ENCODE peak calls at places on chromosomes 3 and 15, in seven cellular contexts. S is cardiac muscle cell, L is foreskin fibroblast, G is osteocyte, H is AG10803, N is GM12864, K is Calu3. P is an unnamed sample.

GRCh38 chr15:42494998-42495360 is 455 bp upstream of the SNAP23 start:
- DNase-seq in K (peak), N (no peak), S (peak), H (peak), L (peak), G (no peak), P (peak)

GRCh38 chr3:194840661-194841514 is 155.2 kb downstream of the FAM43A start:
- DNase-seq in H (no peak), S (peak), G (no peak), N (no peak), K (peak), L (no peak), P (no peak)

GRCh38 chr15:75109731-75110130 is 86.3 kb downstream of the PPCDC start:
- DNase-seq in H (no peak), K (no peak), G (no peak), S (no peak), L (no peak), N (no peak), P (no peak)

GRCh38 chr3:108352176-108352575 is 55.8 kb downstream of the HHLA2 start:
- DNase-seq in S (no peak), K (no peak), N (no peak), H (no peak), G (no peak), L (no peak), P (no peak)

GRCh38 chr15:44034933-44035624 is 160.0 kb downstream of the FRMD5 start:
- DNase-seq in S (peak), N (no peak), K (no peak), G (no peak), H (peak), L (peak), P (peak)

GRCh38 chr15:96500491-96500890 is 170.0 kb downstream of the NR2F2 start:
- DNase-seq in G (no peak), S (no peak), K (no peak), H (no peak), N (no peak), L (no peak), P (no peak)

GRCh38 chr3:194780706-194781105 is 95.0 kb downstream of the FAM43A start:
- DNase-seq in L (no peak), H (no peak), G (no peak), N (no peak), K (no peak), S (no peak), P (no peak)

GRCh38 chr3:188553569-188553968 is 399.6 kb downstream of the LPP start:
- DNase-seq in S (no peak), K (no peak), N (no peak), L (no peak), H (no peak), G (no peak), P (peak)

GRCh38 chr15:58314593-58315216 is 117.1 kb upstream of the LIPC start:
- DNase-seq in K (no peak), N (no peak), H (no peak), S (no peak), L (no peak), G (no peak), P (no peak)

GRCh38 chr15:89445553-89445952 is 50.8 kb downstream of the RHCG start:
- DNase-seq in S (no peak), N (no peak), G (no peak), K (no peak), H (no peak), L (no peak), P (no peak)

GRCh38 chr3:161051856-161052255 is 53.3 kb downstream of the B3GALNT1 start:
- DNase-seq in H (no peak), K (no peak), L (no peak), N (no peak), G (no peak), S (no peak), P (peak)

GRCh38 chr3:109184726-109185125 is 48.2 kb downstream of the C3orf85 start:
- DNase-seq in L (no peak), S (peak), K (no peak), G (no peak), N (no peak), H (no peak), P (no peak)

GRCh38 chr15:71103102-71103676 is 12.1 kb upstream of the THSD4 start:
- DNase-seq in G (no peak), H (peak), N (peak), S (peak), L (no peak), K (peak), P (peak)

GRCh38 chr15:74053941-74054529 is 28.3 kb downstream of the GOLGA6A start:
- DNase-seq in S (peak), G (peak), K (peak), N (no peak), L (peak), H (peak), P (peak)

GRCh38 chr3:175672119-175672689 is 813.1 kb downstream of the NAALADL2 start:
- DNase-seq in L (peak), K (no peak), N (no peak), H (peak), G (no peak), S (peak), P (peak)

GRCh38 chr3:175664911-175665310 is 805.8 kb downstream of the NAALADL2 start:
- DNase-seq in N (no peak), S (no peak), G (no peak), L (no peak), H (no peak), K (no peak), P (no peak)

GRCh38 chr3:175668300-175668699 is 809.2 kb downstream of the NAALADL2 start:
- DNase-seq in N (no peak), G (no peak), H (no peak), S (no peak), L (no peak), K (no peak), P (peak)

GRCh38 chr3:175670572-175670971 is 811.4 kb downstream of the NAALADL2 start:
- DNase-seq in N (no peak), K (no peak), H (no peak), G (no peak), S (no peak), L (peak), P (peak)
- TF ChIP-seq CTCF in N (no peak), K (no peak), H (no peak), G (no peak), S (no peak), L (no peak), P (no peak)

GRCh38 chr3:65412591-65412990 is 626.1 kb downstream of the MAGI1 start:
- DNase-seq in S (no peak), L (no peak), K (no peak), H (no peak), G (no peak), N (no peak), P (no peak)
- TF ChIP-seq CTCF in S (no peak), L (no peak), K (no peak), H (no peak), G (no peak), N (no peak), P (no peak)

DNA sequence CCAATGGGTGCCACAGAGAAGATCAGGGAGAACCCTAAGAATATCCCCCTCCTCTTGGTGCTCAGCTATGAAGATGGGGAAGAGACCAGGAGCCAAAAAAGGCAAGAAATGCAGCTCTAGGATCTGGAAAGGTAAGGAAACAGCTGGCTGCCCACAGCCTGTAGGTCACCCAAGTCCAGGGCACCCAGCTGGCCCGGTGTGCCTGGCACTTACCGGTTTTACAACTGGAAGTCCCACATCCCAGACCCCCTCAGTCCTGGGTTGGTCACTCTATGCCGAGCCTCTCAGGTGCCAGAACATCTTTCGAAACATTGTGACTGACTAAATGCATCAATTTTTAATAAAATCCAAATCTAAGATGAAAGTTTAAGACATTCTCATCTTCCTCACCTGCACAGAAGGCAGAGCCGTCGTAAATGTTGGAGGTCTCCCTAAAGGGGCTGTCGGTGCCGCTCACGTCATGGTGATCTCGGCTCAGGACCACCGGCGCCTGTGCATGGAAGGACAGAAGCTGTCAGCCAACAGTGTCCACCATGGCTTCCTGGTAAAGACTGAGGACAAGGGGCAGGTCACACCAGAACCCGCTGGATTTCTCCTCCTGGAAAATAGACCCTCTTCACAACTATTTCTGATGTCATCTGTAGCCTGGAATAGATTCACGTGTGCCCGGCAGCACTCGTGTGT is 13.3 kb upstream of the ZXDC start:
- DNase-seq in N (no peak), H (no peak), G (no peak), S (no peak), K (no peak), L (no peak), P (no peak)
- TF ChIP-seq CTCF in N (no peak), H (no peak), G (no peak), S (no peak), K (no peak), L (no peak), P (no peak)

GRCh38 chr3:143263844-143264243 is 144.3 kb downstream of the CHST2 start:
- DNase-seq in S (no peak), L (no peak), N (no peak), G (no peak), H (no peak), K (no peak), P (no peak)

GRCh38 chr3:143267984-143268383 is 148.4 kb downstream of the CHST2 start:
- DNase-seq in S (no peak), L (peak), G (no peak), H (peak), N (no peak), K (no peak), P (peak)

GRCh38 chr3:143266936-143267335 is 147.4 kb downstream of the CHST2 start:
- DNase-seq in H (no peak), N (no peak), S (no peak), G (no peak), K (no peak), L (no peak), P (no peak)

GRCh38 chr3:143265501-143266070 is 146.0 kb downstream of the CHST2 start:
- DNase-seq in S (no peak), N (no peak), L (no peak), K (no peak), H (no peak), G (no peak), P (peak)

DNA sequence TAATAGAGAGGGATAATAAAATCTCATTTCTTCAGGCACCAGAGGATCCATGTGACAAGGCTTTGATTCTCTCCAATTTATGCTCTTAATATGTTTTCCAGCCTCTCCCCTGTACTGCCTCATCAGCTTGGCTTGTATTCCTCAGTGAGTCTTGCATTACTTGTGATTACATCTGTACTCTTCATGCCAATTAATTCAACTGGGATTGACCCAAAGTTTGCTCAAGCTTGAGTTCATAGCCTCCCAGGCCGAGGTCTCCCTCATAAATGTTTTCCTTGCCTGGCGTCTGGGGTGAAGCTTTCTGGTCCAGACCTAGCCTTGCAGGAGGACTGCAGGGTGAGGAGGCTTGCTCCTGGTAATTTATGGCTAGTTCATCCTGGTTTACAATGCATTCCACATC is 146.9 kb downstream of the CHST2 start:
- DNase-seq in K (no peak), L (peak), H (peak), N (no peak), S (peak), G (no peak), P (peak)
- TF ChIP-seq CTCF in K (no peak), L (no peak), H (no peak), N (no peak), S (no peak), G (no peak), P (no peak)

GRCh38 chr3:88641033-88641604 is 466.3 kb upstream of the EPHA3 start:
- DNase-seq in L (no peak), K (no peak), N (no peak), H (peak), S (no peak), G (no peak), P (no peak)
- TF ChIP-seq CTCF in L (no peak), K (no peak), N (no peak), H (peak), S (no peak), G (peak), P (no peak)

DNA sequence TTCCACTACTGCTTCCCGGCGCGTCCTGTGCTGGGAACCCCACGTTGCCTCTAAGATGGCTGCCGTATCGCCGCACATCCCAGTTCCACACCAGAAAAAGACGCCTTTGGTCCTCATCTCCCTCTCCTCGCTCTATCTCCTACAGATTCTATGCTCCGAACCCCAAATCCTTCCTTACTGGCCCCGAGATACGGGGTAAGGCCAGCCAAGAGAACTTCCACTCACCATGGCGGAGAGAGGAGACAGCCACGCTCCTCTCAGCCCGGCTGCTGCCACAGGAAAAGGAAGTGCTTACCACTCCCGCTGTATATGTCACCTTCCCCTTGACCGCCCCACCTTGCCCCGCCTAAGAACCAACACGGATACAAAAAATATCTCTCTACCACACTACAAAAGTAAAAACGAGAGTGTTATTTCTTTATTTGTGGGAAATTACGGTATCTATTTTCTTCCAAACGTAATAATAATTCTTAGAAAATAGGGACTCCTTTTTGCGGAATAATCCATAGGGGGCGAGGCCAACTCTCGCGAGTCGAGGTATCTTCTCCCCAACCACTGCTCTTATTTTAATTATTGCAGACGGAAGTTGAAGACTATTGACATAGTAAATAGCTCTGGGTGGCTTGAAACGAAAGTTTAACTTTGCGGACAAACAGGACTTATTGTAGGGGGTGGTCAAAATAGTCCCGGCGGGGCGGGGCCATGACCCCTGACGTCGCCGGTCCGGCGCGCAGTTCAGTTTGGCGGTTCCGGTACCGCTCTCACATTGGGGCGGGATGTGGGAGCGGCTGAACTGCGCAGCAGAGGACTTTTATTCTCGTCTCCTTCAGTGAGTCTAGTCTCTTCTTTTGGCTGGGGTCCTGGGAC is at the start of the genes RPL4 and ZWILCH:
- DNase-seq in H (peak), G (peak), N (peak), K (peak), S (peak), L (peak), P (peak)
- TF ChIP-seq CTCF in H (no peak), G (no peak), N (no peak), K (no peak), S (no peak), L (no peak), P (no peak)

DNA sequence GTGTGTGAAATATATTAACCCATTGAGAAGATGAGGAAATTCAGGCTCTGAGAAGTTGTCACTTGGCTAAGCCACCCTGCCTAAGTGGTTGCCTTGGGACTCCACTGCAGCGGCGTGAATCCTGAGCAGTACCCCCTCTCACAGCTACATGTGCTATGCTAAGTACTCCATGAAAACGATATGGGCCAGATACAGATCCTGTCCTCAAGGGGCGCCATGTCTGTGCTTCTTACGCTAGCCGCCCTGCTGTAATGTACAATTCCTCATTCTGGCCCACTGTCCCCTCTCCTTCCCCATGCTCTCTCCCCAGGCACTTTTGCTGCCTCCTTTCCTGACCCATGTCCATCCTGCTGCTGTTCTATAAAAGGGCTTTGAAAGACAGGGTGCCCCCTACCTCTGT is 140.3 kb downstream of the FEZF2 start:
- DNase-seq in H (no peak), K (no peak), L (no peak), N (no peak), S (no peak), G (no peak), P (no peak)
- TF ChIP-seq CTCF in H (no peak), K (no peak), L (no peak), N (no peak), S (no peak), G (no peak), P (no peak)